ENCODE peak calls at places on chromosomes 6 and 20, in six cellular contexts. X is K562, G is ovary, Y is upper lobe of left lung, N is SK-N-SH, Z is A549. M is an unnamed sample.

GRCh38 chr6:107698146-107698545 is 126.0 kb downstream of the SCML4 start:
- DNase-seq in G (no peak), X (no peak), N (no peak), Y (no peak), Z (no peak), M (no peak)

GRCh38 chr6:126955621-126956020 is 162.8 kb upstream of the RSPO3 start:
- DNase-seq in G (no peak), X (no peak), Z (no peak), N (no peak), Y (no peak), M (no peak)

GRCh38 chr20:4813839-4814695 is 92.4 kb downstream of the PRND start:
- DNase-seq in G (peak), X (no peak), Z (no peak), N (no peak), Y (no peak), M (no peak)

GRCh38 chr6:81614292-81614691 is 138.2 kb downstream of the TENT5A start:
- DNase-seq in N (no peak), X (no peak), G (no peak), Z (peak), Y (no peak), M (no peak)

GRCh38 chr6:3359091-3359752 is 97.6 kb downstream of the SLC22A23 start:
- DNase-seq in Y (no peak), N (no peak), Z (no peak), G (no peak), X (no peak), M (peak)

GRCh38 chr6:137738931-137739504 is 128.0 kb upstream of the TNFAIP3 start:
- DNase-seq in N (no peak), Y (no peak), G (no peak), X (no peak), Z (no peak), M (no peak)

GRCh38 chr6:15346315-15346714 is 100.4 kb downstream of the JARID2 start:
- DNase-seq in Z (no peak), Y (no peak), X (no peak), N (no peak), G (no peak), M (no peak)

GRCh38 chr6:118198746-118199145 is 291.7 kb downstream of the SLC35F1 start:
- DNase-seq in Y (no peak), N (no peak), Z (no peak), X (no peak), G (no peak), M (no peak)

GRCh38 chr6:71332012-71332411 is 43.4 kb downstream of the OGFRL1 start:
- DNase-seq in G (no peak), Y (no peak), X (no peak), Z (no peak), N (no peak), M (no peak)

GRCh38 chr6:44297063-44298038 is 15.8 kb downstream of the AARS2 start:
- DNase-seq in Y (peak), G (peak), Z (no peak), N (peak), X (peak), M (no peak)

GRCh38 chr20:47370850-47371782 is 14.6 kb upstream of the ZMYND8 start:
- DNase-seq in X (peak), Z (peak), N (no peak), G (no peak), Y (no peak), M (no peak)

GRCh38 chr6:47680056-47680455 is 18.3 kb upstream of the ADGRF4 start:
- DNase-seq in X (no peak), Y (no peak), N (no peak), G (no peak), Z (no peak), M (no peak)

GRCh38 chr20:8301655-8302054 is 169.6 kb downstream of the PLCB1 start:
- DNase-seq in N (no peak), G (no peak), X (no peak), Y (no peak), Z (no peak), M (no peak)

GRCh38 chr6:73724389-73724788 is 28.4 kb downstream of the CD109 start:
- DNase-seq in Z (no peak), X (no peak), Y (no peak), N (no peak), G (no peak), M (no peak)

GRCh38 chr20:21183722-21184121 is 57.8 kb downstream of the KIZ start:
- DNase-seq in N (no peak), Y (no peak), X (no peak), Z (peak), G (no peak), M (no peak)

GRCh38 chr6:139941826-139942225 is 567.4 kb upstream of the CITED2 start:
- DNase-seq in X (no peak), G (no peak), Z (no peak), N (no peak), Y (no peak), M (no peak)

GRCh38 chr6:43173496-43174262 is 2.6 kb downstream of the SRF start:
- DNase-seq in N (no peak), Z (no peak), G (no peak), Y (no peak), X (peak), M (peak)

GRCh38 chr6:43242908-43243648 is at the start of gene TTBK1:
- DNase-seq in X (no peak), N (peak), G (no peak), Z (no peak), Y (peak), M (no peak)

GRCh38 chr20:20699144-20699543 is 13.3 kb downstream of the RALGAPA2 start:
- DNase-seq in Y (no peak), X (no peak), N (no peak), G (no peak), Z (peak), M (no peak)

GRCh38 chr6:13157293-13157692 is 171.0 kb downstream of the TBC1D7 start:
- DNase-seq in Y (no peak), X (no peak), N (no peak), Z (no peak), G (no peak), M (no peak)

GRCh38 chr6:113833537-113833936 is 23.6 kb upstream of the MARCKS start:
- DNase-seq in Y (no peak), N (no peak), Z (no peak), X (no peak), G (no peak), M (no peak)

GRCh38 chr6:34602318-34603111 is 46.4 kb upstream of the SPDEF start:
- DNase-seq in Z (no peak), G (no peak), Y (no peak), X (no peak), N (no peak), M (no peak)

GRCh38 chr6:87941556-87942358 is 105.9 kb upstream of the SPACA1 start:
- DNase-seq in N (no peak), Y (no peak), X (no peak), G (no peak), Z (no peak), M (no peak)

GRCh38 chr6:156160788-156161150 is 616.4 kb upstream of the ARID1B start:
- DNase-seq in X (no peak), Z (no peak), G (no peak), Y (no peak), N (no peak), M (no peak)

GRCh38 chr20:19692685-19693119 is 65.4 kb upstream of the RIN2 start:
- DNase-seq in N (peak), G (peak), Y (peak), X (peak), Z (peak), M (peak)

GRCh38 chr6:157019115-157019628 is 242.0 kb downstream of the ARID1B start:
- DNase-seq in N (peak), X (peak), Z (peak), Y (no peak), G (no peak), M (no peak)

DNA sequence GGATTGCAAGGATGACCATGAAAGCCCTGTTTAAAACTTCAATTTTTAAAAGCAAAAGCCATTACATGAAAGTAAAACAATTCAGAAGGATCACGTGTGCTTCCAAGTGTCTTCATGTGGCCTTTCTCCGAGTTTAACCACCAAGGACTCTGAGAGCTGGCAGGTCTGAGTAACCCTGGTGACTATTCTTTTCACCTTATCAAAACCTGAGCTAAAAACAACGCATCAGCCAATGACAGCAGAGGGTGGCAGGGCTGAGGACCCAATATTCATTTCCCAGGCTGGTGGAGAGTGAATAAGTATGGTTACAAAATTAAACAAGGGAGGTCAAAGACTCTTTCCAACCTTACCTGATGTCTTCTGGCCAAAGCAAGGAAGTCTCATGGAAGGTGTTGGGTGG is 46.7 kb downstream of the DNAAF9 start:
- DNase-seq in Y (no peak), G (no peak), Z (no peak), X (no peak), N (no peak), M (no peak)
- TF ChIP-seq EP300 in Y (no peak), G (no peak), Z (no peak), X (no peak), N (no peak), M (no peak)

GRCh38 chr6:11613858-11614257 is 76.3 kb downstream of the TMEM170B start:
- DNase-seq in G (no peak), N (no peak), Y (no peak), Z (peak), X (no peak), M (no peak)
- TF ChIP-seq EP300 in G (no peak), N (no peak), Y (no peak), Z (no peak), X (no peak), M (no peak)

GRCh38 chr6:54801669-54802068 is 44.9 kb upstream of the FAM83B start:
- DNase-seq in X (no peak), Z (peak), N (no peak), G (no peak), Y (no peak), M (no peak)

GRCh38 chr6:54802775-54803631 is 43.6 kb upstream of the FAM83B start:
- DNase-seq in X (no peak), N (no peak), G (no peak), Z (no peak), Y (no peak), M (no peak)

GRCh38 chr6:54800201-54800600 is 46.4 kb upstream of the FAM83B start:
- DNase-seq in X (no peak), N (no peak), Z (no peak), Y (no peak), G (no peak), M (no peak)

GRCh38 chr6:54805077-54805476 is 41.5 kb upstream of the FAM83B start:
- DNase-seq in N (no peak), X (no peak), G (no peak), Y (no peak), Z (peak), M (no peak)

GRCh38 chr6:54801244-54801643 is 45.3 kb upstream of the FAM83B start:
- DNase-seq in X (no peak), N (no peak), G (no peak), Z (no peak), Y (no peak), M (no peak)
- TF ChIP-seq EP300 in X (no peak), N (no peak), G (no peak), Z (no peak), Y (no peak), M (no peak)

DNA sequence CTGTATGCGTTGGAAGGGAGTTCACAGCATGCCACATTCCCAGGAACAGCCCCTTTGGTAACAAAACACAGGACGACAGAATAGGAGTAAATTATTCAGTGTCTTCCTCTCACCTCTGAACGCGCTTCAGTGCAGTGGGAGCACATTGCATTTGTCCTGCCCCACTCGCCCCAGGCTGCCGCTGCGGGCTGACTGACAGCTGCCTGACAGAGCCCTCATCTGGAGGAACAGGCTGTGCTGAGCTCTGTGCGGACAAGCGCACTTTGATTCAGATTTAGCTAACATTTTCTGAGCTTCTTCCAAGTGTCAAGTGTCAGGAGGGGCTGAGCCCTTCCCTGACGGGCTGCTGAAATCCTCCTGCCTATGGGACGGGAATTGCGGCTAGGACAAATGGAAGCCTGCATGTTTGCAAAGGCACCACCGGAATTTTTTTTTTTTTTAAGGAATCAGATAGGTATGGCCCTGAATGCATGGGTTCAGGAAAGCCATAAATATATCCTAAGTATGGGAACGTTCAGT is 383.0 kb upstream of the CDH4 start:
- DNase-seq in G (no peak), Y (peak), N (no peak), Z (no peak), X (no peak), M (no peak)
- TF ChIP-seq EP300 in G (no peak), Y (no peak), N (no peak), Z (no peak), X (no peak), M (no peak)

DNA sequence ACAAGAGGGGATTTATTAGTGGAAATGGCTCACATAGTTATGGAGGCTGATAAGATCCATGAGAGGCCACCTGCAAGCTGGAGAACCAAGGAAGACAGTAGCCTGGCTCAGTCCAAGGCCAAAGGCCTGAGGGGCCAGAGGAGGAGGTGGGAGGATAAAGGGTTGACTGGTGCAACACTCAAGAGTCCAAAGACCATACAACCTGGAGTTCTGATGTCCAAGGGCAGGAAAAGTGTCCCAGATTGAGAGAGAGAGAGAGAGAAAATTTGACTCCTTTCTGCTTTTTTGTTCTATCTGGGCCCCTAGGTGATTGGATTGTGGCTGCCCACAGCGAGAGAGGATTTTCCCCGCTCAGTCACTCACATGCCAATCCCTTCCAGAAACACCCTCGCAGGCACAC is 8.0 kb downstream of the HLA-F start:
- DNase-seq in G (no peak), Y (no peak), X (no peak), Z (no peak), N (no peak), M (no peak)
- TF ChIP-seq EP300 in G (no peak), Y (no peak), X (no peak), Z (no peak), N (no peak), M (no peak)

GRCh38 chr20:37593710-37594109 is 66.0 kb upstream of the BLCAP start:
- DNase-seq in G (no peak), N (no peak), X (no peak), Y (no peak), Z (no peak), M (no peak)

GRCh38 chr20:37596168-37596567 is 68.5 kb upstream of the BLCAP start:
- DNase-seq in G (no peak), N (no peak), Y (no peak), Z (no peak), X (no peak), M (no peak)

GRCh38 chr20:37586078-37586477 is 58.4 kb upstream of the BLCAP start:
- DNase-seq in Z (no peak), G (no peak), X (no peak), Y (no peak), N (no peak), M (no peak)

DNA sequence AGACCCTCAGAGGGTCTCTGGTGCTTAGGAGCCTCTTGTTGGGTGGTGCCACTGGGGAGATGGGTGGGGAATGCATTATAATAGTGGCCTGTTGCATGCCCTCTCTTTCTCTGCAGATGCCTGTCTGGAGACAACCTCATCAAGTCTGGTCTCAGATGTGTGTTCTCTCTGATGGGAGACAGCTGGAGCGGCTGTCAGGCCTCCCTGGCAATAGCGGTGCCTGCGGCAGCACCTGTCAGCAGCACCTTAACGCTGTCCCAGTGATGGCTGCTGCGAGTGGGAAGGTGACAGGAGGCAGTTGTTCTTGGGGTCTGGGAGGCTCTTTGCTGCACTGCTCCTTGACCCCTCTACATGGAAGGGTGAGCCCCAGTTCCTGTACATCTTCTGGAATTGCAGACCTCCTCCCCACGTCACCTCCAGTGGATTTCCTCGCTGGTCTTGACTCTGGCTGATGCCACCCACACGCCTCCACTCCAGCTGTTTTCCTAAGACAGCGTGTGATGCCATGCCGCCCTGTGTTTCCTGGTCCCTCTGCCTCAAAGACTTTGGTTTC is 63.3 kb upstream of the BLCAP start:
- DNase-seq in Y (peak), G (no peak), Z (no peak), N (no peak), X (no peak), M (no peak)
- TF ChIP-seq EP300 in Y (no peak), G (no peak), Z (no peak), N (no peak), X (no peak), M (no peak)

GRCh38 chr6:165469483-165469882 is 160.1 kb upstream of the C6orf118 start:
- DNase-seq in Z (no peak), G (no peak), X (no peak), N (no peak), Y (no peak), M (no peak)

GRCh38 chr6:165468836-165469235 is 159.4 kb upstream of the C6orf118 start:
- DNase-seq in N (no peak), Z (no peak), G (no peak), X (no peak), Y (no peak), M (no peak)

GRCh38 chr6:165468361-165468760 is 159.0 kb upstream of the C6orf118 start:
- DNase-seq in N (no peak), Z (no peak), Y (no peak), G (no peak), X (no peak), M (no peak)
- TF ChIP-seq EP300 in N (no peak), Z (no peak), Y (no peak), G (no peak), X (no peak), M (no peak)

DNA sequence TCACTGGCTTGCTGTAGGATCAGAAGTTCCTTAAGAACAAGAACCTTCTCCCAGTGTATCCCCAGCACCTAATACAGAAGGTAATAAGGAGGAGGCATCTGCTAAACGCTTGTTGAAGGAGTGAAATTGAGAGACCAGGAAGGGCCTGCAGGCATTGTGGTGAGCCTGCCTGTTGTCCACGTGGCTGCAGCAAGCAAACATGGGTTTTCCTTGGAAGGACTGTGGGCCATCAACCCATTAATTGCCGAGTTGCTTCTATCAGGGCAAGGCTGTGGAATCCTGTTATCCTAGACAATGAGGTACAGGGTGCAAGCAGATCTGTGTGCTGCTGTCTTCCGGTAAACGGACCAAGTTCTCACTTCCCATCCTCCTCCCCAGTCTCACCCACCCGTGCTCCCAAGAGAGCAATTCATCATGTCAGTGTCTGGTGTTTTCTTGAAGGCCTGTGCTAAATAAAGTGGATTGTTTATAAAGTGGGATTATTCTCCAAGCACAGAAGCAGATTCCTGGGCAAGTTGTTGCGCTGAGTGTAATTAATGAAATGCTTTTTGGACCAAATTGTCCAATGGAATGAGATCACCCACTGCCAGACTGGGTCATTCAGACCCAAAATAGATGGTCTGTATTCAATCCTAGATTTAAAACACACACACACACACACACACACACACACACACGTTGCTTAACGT is 164.6 kb upstream of the CDYL start:
- DNase-seq in X (no peak), Z (no peak), N (no peak), G (no peak), Y (no peak), M (peak)
- TF ChIP-seq EP300 in X (no peak), Z (no peak), N (no peak), G (no peak), Y (no peak), M (no peak)

M was measured in sigmoid colon.